ENCODE peak calls at places on chromosomes 11 and 22, in seven cellular contexts. One of them, this sample, is unnamed.

GRCh38 chr22:43827926-43828710 is 16.0 kb upstream of the EFCAB6 start:
- DNase-seq in lower lobe of right lung: no peak
- DNase-seq in A549: no peak
- DNase-seq in left ventricle myocardium inferior: no peak
- DNase-seq in neuronal stem cell: no peak
- DNase-seq in MM.1S: no peak
- DNase-seq in breast epithelium: no peak
- DNase-seq in this sample: no peak

GRCh38 chr11:7656704-7657103 is 16.6 kb downstream of the CYB5R2 start:
- DNase-seq in left ventricle myocardium inferior: no peak
- DNase-seq in neuronal stem cell: no peak
- DNase-seq in breast epithelium: no peak
- DNase-seq in A549: no peak
- DNase-seq in lower lobe of right lung: no peak
- DNase-seq in MM.1S: no peak
- DNase-seq in this sample: no peak

GRCh38 chr11:76800466-76801200 is 17.5 kb downstream of the TSKU start:
- DNase-seq in neuronal stem cell: no peak
- DNase-seq in left ventricle myocardium inferior: no peak
- DNase-seq in MM.1S: no peak
- DNase-seq in breast epithelium: no peak
- DNase-seq in lower lobe of right lung: no peak
- DNase-seq in A549: no peak
- DNase-seq in this sample: no peak

GRCh38 chr11:133895551-133895950 is 50.2 kb upstream of the SPATA19 start:
- DNase-seq in left ventricle myocardium inferior: no peak
- DNase-seq in breast epithelium: no peak
- DNase-seq in A549: no peak
- DNase-seq in neuronal stem cell: no peak
- DNase-seq in MM.1S: no peak
- DNase-seq in lower lobe of right lung: no peak
- DNase-seq in this sample: no peak

GRCh38 chr11:34926101-34926830 is 9.8 kb downstream of the PDHX start:
- DNase-seq in neuronal stem cell: peak; percentile 26
- DNase-seq in breast epithelium: no peak
- DNase-seq in MM.1S: peak; percentile 47
- DNase-seq in left ventricle myocardium inferior: no peak
- DNase-seq in A549: no peak
- DNase-seq in lower lobe of right lung: no peak
- DNase-seq in this sample: no peak

GRCh38 chr11:11589385-11589890 is 32.4 kb downstream of the GALNT18 start:
- DNase-seq in MM.1S: no peak
- DNase-seq in neuronal stem cell: no peak
- DNase-seq in breast epithelium: no peak
- DNase-seq in A549: no peak
- DNase-seq in left ventricle myocardium inferior: no peak
- DNase-seq in lower lobe of right lung: no peak
- DNase-seq in this sample: no peak

GRCh38 chr11:128198206-128198605 is 389.2 kb downstream of the ETS1 start:
- DNase-seq in lower lobe of right lung: no peak
- DNase-seq in neuronal stem cell: no peak
- DNase-seq in left ventricle myocardium inferior: no peak
- DNase-seq in A549: no peak
- DNase-seq in breast epithelium: no peak
- DNase-seq in MM.1S: no peak
- DNase-seq in this sample: no peak

GRCh38 chr22:19041403-19042074 is 80.7 kb downstream of the DGCR2 start:
- DNase-seq in MM.1S: no peak
- DNase-seq in left ventricle myocardium inferior: no peak
- DNase-seq in neuronal stem cell: no peak
- DNase-seq in breast epithelium: no peak
- DNase-seq in A549: no peak
- DNase-seq in lower lobe of right lung: peak; percentile 28
- DNase-seq in this sample: no peak

GRCh38 chr22:49956418-49956770 is 4.2 kb upstream of the PIM3 start:
- DNase-seq in A549: no peak
- DNase-seq in left ventricle myocardium inferior: no peak
- DNase-seq in breast epithelium: no peak
- DNase-seq in MM.1S: peak; percentile 3
- DNase-seq in lower lobe of right lung: peak; percentile 75
- DNase-seq in neuronal stem cell: no peak
- DNase-seq in this sample: no peak

GRCh38 chr11:75913984-75914383 is 99.0 kb downstream of the UVRAG start:
- DNase-seq in neuronal stem cell: no peak
- DNase-seq in lower lobe of right lung: no peak
- DNase-seq in A549: no peak
- DNase-seq in left ventricle myocardium inferior: no peak
- DNase-seq in breast epithelium: no peak
- DNase-seq in MM.1S: no peak
- DNase-seq in this sample: no peak

GRCh38 chr11:40759341-40759740 is 700.1 kb downstream of the LRRC4C start:
- DNase-seq in MM.1S: no peak
- DNase-seq in neuronal stem cell: no peak
- DNase-seq in A549: no peak
- DNase-seq in lower lobe of right lung: no peak
- DNase-seq in breast epithelium: no peak
- DNase-seq in left ventricle myocardium inferior: no peak
- DNase-seq in this sample: no peak

GRCh38 chr22:39078329-39078728 is 1.3 kb downstream of the APOBEC3G start:
- DNase-seq in lower lobe of right lung: no peak
- DNase-seq in breast epithelium: no peak
- DNase-seq in neuronal stem cell: no peak
- DNase-seq in A549: no peak
- DNase-seq in MM.1S: no peak
- DNase-seq in left ventricle myocardium inferior: no peak
- DNase-seq in this sample: no peak
- H3K27ac ChIP-seq in lower lobe of right lung: no peak overlapping the region
- H3K27ac ChIP-seq in breast epithelium: no peak overlapping the region
- H3K27ac ChIP-seq in neuronal stem cell: no peak overlapping the region
- H3K27ac ChIP-seq in A549: no peak overlapping the region
- H3K27ac ChIP-seq in MM.1S: no peak overlapping the region
- H3K27ac ChIP-seq in left ventricle myocardium inferior: no peak overlapping the region
- H3K27ac ChIP-seq in this sample: no peak overlapping the region

GRCh38 chr11:69277074-69277809 is 16.7 kb upstream of the MYEOV start:
- DNase-seq in lower lobe of right lung: no peak
- DNase-seq in MM.1S: peak; percentile 13
- DNase-seq in breast epithelium: no peak
- DNase-seq in A549: no peak
- DNase-seq in neuronal stem cell: no peak
- DNase-seq in left ventricle myocardium inferior: no peak
- DNase-seq in this sample: no peak
- H3K27ac ChIP-seq in lower lobe of right lung: no peak overlapping the region
- H3K27ac ChIP-seq in MM.1S: no peak overlapping the region
- H3K27ac ChIP-seq in breast epithelium: no peak overlapping the region
- H3K27ac ChIP-seq in A549: peak overlapping the region; percentile 56
- H3K27ac ChIP-seq in neuronal stem cell: no peak overlapping the region
- H3K27ac ChIP-seq in left ventricle myocardium inferior: peak overlapping the region; percentile 33
- H3K27ac ChIP-seq in this sample: no peak overlapping the region

DNA sequence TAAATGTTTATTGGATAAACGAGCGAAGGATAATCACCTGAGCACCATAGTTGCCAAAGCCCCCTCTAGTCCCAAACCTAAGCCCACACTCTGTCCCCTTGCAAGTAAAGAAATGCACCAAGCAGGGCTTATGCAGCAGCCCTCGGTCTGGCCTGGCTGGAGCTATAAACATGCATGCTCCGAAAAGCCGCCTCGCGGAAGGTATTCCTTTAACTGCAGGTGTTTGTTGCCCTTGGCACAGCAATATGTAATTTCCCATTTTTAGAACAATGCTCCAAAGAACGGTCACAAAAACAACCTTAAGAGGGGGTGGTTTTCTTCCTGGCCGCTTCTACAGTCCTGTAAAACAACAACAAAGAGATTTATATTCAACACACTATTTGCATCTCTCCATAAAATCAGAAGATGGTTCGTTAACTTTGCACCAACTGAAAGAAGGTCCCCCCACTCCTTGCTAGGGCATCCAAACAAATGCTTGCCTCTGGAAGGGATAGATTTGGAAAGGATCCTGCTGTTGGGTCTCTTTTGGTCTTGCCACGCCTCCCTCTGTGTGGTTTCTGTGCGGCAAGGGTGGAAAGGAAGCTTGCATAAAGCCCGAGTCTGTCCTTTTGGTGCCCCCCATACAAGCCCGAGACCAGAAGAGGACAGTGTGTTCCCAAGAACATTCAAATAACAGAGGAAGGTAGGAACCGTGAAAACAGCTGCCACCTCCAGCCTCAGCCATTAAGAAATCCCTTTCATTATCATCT is 14.9 kb downstream of the SCGB1A1 start:
- DNase-seq in left ventricle myocardium inferior: no peak
- DNase-seq in breast epithelium: no peak
- DNase-seq in neuronal stem cell: no peak
- DNase-seq in lower lobe of right lung: no peak
- DNase-seq in A549: no peak
- DNase-seq in MM.1S: no peak
- DNase-seq in this sample: no peak
- H3K27ac ChIP-seq in left ventricle myocardium inferior: peak overlapping the region; percentile 73
- H3K27ac ChIP-seq in breast epithelium: peak overlapping the region; percentile 82
- H3K27ac ChIP-seq in neuronal stem cell: no peak overlapping the region
- H3K27ac ChIP-seq in lower lobe of right lung: peak overlapping the region; percentile 73
- H3K27ac ChIP-seq in A549: no peak overlapping the region
- H3K27ac ChIP-seq in MM.1S: no peak overlapping the region
- H3K27ac ChIP-seq in this sample: no peak overlapping the region

GRCh38 chr22:36306227-36306626 is 53.3 kb downstream of the APOL1 start:
- DNase-seq in A549: no peak
- DNase-seq in breast epithelium: no peak
- DNase-seq in MM.1S: no peak
- DNase-seq in left ventricle myocardium inferior: no peak
- DNase-seq in lower lobe of right lung: no peak
- DNase-seq in neuronal stem cell: no peak
- DNase-seq in this sample: no peak
- H3K27ac ChIP-seq in A549: no peak overlapping the region
- H3K27ac ChIP-seq in breast epithelium: no peak overlapping the region
- H3K27ac ChIP-seq in MM.1S: no peak overlapping the region
- H3K27ac ChIP-seq in left ventricle myocardium inferior: no peak overlapping the region
- H3K27ac ChIP-seq in lower lobe of right lung: no peak overlapping the region
- H3K27ac ChIP-seq in neuronal stem cell: no peak overlapping the region
- H3K27ac ChIP-seq in this sample: no peak overlapping the region

DNA sequence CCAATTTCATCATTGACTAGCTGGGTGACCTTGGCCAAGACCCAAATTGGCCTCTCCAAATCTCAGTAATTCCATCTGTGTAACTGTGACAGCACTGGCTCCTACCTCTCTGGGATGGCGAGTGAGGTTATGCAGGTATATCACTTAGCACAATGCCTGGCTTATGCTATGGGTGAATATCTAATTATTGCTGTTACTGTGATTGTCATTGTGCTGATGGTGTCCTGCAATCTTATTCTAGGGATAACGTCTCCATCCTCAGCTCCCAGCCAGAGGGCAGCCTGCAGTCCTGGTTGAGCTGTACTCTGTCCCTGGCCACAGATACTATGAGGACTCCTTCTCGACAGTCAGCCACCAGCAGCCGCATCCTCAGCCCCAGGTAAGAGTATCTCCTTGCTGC is 164.8 kb upstream of the SEZ6L start:
- DNase-seq in left ventricle myocardium inferior: no peak
- DNase-seq in lower lobe of right lung: no peak
- DNase-seq in MM.1S: no peak
- DNase-seq in breast epithelium: no peak
- DNase-seq in A549: no peak
- DNase-seq in neuronal stem cell: no peak
- DNase-seq in this sample: no peak
- H3K27ac ChIP-seq in left ventricle myocardium inferior: no peak overlapping the region
- H3K27ac ChIP-seq in lower lobe of right lung: no peak overlapping the region
- H3K27ac ChIP-seq in MM.1S: no peak overlapping the region
- H3K27ac ChIP-seq in breast epithelium: no peak overlapping the region
- H3K27ac ChIP-seq in A549: no peak overlapping the region
- H3K27ac ChIP-seq in neuronal stem cell: no peak overlapping the region
- H3K27ac ChIP-seq in this sample: no peak overlapping the region

DNA sequence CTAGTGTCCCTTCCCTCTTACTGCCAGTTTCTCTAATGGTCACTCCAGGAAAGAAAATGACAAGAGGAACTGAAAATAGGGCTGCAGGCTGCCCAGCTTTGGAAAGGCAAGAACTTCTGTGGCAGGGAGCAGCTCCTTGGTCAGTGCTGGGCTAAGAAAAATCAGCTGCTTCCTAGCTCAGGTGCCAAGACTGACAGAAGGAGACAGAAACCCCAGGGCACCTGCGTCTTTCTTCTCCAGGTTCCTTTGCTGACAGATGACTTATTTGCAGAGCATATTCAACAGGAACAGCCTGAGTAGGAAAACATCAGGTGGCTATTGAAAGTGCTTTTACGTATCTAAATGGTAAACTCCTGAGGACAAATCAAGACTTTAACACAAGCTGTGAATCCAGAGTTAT is 25.4 kb downstream of the MAML2 start:
- DNase-seq in MM.1S: peak; percentile 25
- DNase-seq in lower lobe of right lung: no peak
- DNase-seq in neuronal stem cell: no peak
- DNase-seq in A549: no peak
- DNase-seq in breast epithelium: peak; percentile 62
- DNase-seq in left ventricle myocardium inferior: no peak
- DNase-seq in this sample: no peak
- H3K27ac ChIP-seq in MM.1S: peak overlapping the region; percentile 44
- H3K27ac ChIP-seq in lower lobe of right lung: peak overlapping the region; percentile 28
- H3K27ac ChIP-seq in neuronal stem cell: no peak overlapping the region
- H3K27ac ChIP-seq in A549: no peak overlapping the region
- H3K27ac ChIP-seq in breast epithelium: peak overlapping the region; percentile 92
- H3K27ac ChIP-seq in left ventricle myocardium inferior: peak overlapping the region; percentile 14
- H3K27ac ChIP-seq in this sample: no peak overlapping the region

This sample was measured in caudate nucleus.